ENCODE peak calls at places on chromosomes 7 and 10, in five cellular contexts. One of them, this sample, is unnamed.

GRCh38 chr10:15461353-15462108 is 90.4 kb upstream of the FAM171A1 start:
- DNase-seq in stimulated activated CD8-positive, alpha-beta memory T cell treated with anti-CD3 and anti-CD28 coated beads, Interleukin-2, amount 100 ng/mL, for 48 hours: no peak
- DNase-seq in foreskin melanocyte: peak; percentile 13
- DNase-seq in right atrium auricular region: no peak
- DNase-seq in hippocampal formation: no peak
- DNase-seq in this sample: peak; percentile 1

GRCh38 chr7:155644971-155645509 is 579 bp downstream of the RBM33 start:
- DNase-seq in stimulated activated CD8-positive, alpha-beta memory T cell treated with anti-CD3 and anti-CD28 coated beads, Interleukin-2, amount 100 ng/mL, for 48 hours: peak; percentile 14
- DNase-seq in foreskin melanocyte: no peak
- DNase-seq in right atrium auricular region: no peak
- DNase-seq in hippocampal formation: no peak
- DNase-seq in this sample: peak; percentile 76

GRCh38 chr10:34850036-34850435 is 34.9 kb upstream of the PARD3 start:
- DNase-seq in stimulated activated CD8-positive, alpha-beta memory T cell treated with anti-CD3 and anti-CD28 coated beads, Interleukin-2, amount 100 ng/mL, for 48 hours: no peak
- DNase-seq in foreskin melanocyte: no peak
- DNase-seq in right atrium auricular region: no peak
- DNase-seq in hippocampal formation: no peak
- DNase-seq in this sample: no peak

GRCh38 chr7:41029072-41029492 is 673.8 kb downstream of the INHBA start:
- DNase-seq in stimulated activated CD8-positive, alpha-beta memory T cell treated with anti-CD3 and anti-CD28 coated beads, Interleukin-2, amount 100 ng/mL, for 48 hours: no peak
- DNase-seq in foreskin melanocyte: no peak
- DNase-seq in right atrium auricular region: no peak
- DNase-seq in hippocampal formation: no peak
- DNase-seq in this sample: no peak

GRCh38 chr7:100568936-100569844 is 4.5 kb downstream of the SAP25 start:
- DNase-seq in stimulated activated CD8-positive, alpha-beta memory T cell treated with anti-CD3 and anti-CD28 coated beads, Interleukin-2, amount 100 ng/mL, for 48 hours: peak; percentile 47
- DNase-seq in foreskin melanocyte: no peak
- DNase-seq in right atrium auricular region: peak; percentile 72
- DNase-seq in hippocampal formation: peak; percentile 40
- DNase-seq in this sample: peak; percentile 92

GRCh38 chr10:129905553-129905952 is 58.5 kb downstream of the EBF3 start:
- DNase-seq in stimulated activated CD8-positive, alpha-beta memory T cell treated with anti-CD3 and anti-CD28 coated beads, Interleukin-2, amount 100 ng/mL, for 48 hours: no peak
- DNase-seq in foreskin melanocyte: no peak
- DNase-seq in right atrium auricular region: no peak
- DNase-seq in hippocampal formation: no peak
- DNase-seq in this sample: no peak

GRCh38 chr10:60662917-60663614 is 115.2 kb upstream of the CDK1 start:
- DNase-seq in stimulated activated CD8-positive, alpha-beta memory T cell treated with anti-CD3 and anti-CD28 coated beads, Interleukin-2, amount 100 ng/mL, for 48 hours: no peak
- DNase-seq in foreskin melanocyte: no peak
- DNase-seq in right atrium auricular region: no peak
- DNase-seq in hippocampal formation: no peak
- DNase-seq in this sample: peak; percentile 18

GRCh38 chr7:115102738-115103137 is 180.8 kb downstream of the MDFIC start:
- DNase-seq in stimulated activated CD8-positive, alpha-beta memory T cell treated with anti-CD3 and anti-CD28 coated beads, Interleukin-2, amount 100 ng/mL, for 48 hours: no peak
- DNase-seq in foreskin melanocyte: no peak
- DNase-seq in right atrium auricular region: no peak
- DNase-seq in hippocampal formation: no peak
- DNase-seq in this sample: no peak

GRCh38 chr7:95843286-95843685 is 70.9 kb downstream of the DYNC1I1 start:
- DNase-seq in stimulated activated CD8-positive, alpha-beta memory T cell treated with anti-CD3 and anti-CD28 coated beads, Interleukin-2, amount 100 ng/mL, for 48 hours: no peak
- DNase-seq in foreskin melanocyte: no peak
- DNase-seq in right atrium auricular region: no peak
- DNase-seq in hippocampal formation: no peak
- DNase-seq in this sample: peak; percentile 23

GRCh38 chr10:77849039-77849664 is 77.4 kb downstream of the DLG5 start:
- DNase-seq in stimulated activated CD8-positive, alpha-beta memory T cell treated with anti-CD3 and anti-CD28 coated beads, Interleukin-2, amount 100 ng/mL, for 48 hours: no peak
- DNase-seq in foreskin melanocyte: peak; percentile 5
- DNase-seq in right atrium auricular region: no peak
- DNase-seq in hippocampal formation: no peak
- DNase-seq in this sample: peak; percentile 22

GRCh38 chr7:128409435-128410091 is at the start of gene IMPDH1:
- DNase-seq in stimulated activated CD8-positive, alpha-beta memory T cell treated with anti-CD3 and anti-CD28 coated beads, Interleukin-2, amount 100 ng/mL, for 48 hours: peak; percentile 81
- DNase-seq in foreskin melanocyte: no peak
- DNase-seq in right atrium auricular region: peak; percentile 86
- DNase-seq in hippocampal formation: peak; percentile 69
- DNase-seq in this sample: peak; percentile 94

GRCh38 chr7:70334883-70335282 is 736.6 kb downstream of the AUTS2 start:
- DNase-seq in stimulated activated CD8-positive, alpha-beta memory T cell treated with anti-CD3 and anti-CD28 coated beads, Interleukin-2, amount 100 ng/mL, for 48 hours: no peak
- DNase-seq in foreskin melanocyte: no peak
- DNase-seq in right atrium auricular region: no peak
- DNase-seq in hippocampal formation: no peak
- DNase-seq in this sample: no peak

GRCh38 chr7:113113912-113114311 is 4.4 kb downstream of the SMIM30 start:
- DNase-seq in stimulated activated CD8-positive, alpha-beta memory T cell treated with anti-CD3 and anti-CD28 coated beads, Interleukin-2, amount 100 ng/mL, for 48 hours: no peak
- DNase-seq in foreskin melanocyte: no peak
- DNase-seq in right atrium auricular region: no peak
- DNase-seq in hippocampal formation: no peak
- DNase-seq in this sample: peak; percentile 39

GRCh38 chr10:129764011-129764900 is 199.8 kb downstream of the EBF3 start:
- DNase-seq in stimulated activated CD8-positive, alpha-beta memory T cell treated with anti-CD3 and anti-CD28 coated beads, Interleukin-2, amount 100 ng/mL, for 48 hours: no peak
- DNase-seq in foreskin melanocyte: no peak
- DNase-seq in right atrium auricular region: peak; percentile 23
- DNase-seq in hippocampal formation: no peak
- DNase-seq in this sample: no peak

GRCh38 chr10:124294811-124295770 is 123.6 kb downstream of the OAT start:
- DNase-seq in stimulated activated CD8-positive, alpha-beta memory T cell treated with anti-CD3 and anti-CD28 coated beads, Interleukin-2, amount 100 ng/mL, for 48 hours: no peak
- DNase-seq in foreskin melanocyte: no peak
- DNase-seq in right atrium auricular region: no peak
- DNase-seq in hippocampal formation: no peak
- DNase-seq in this sample: no peak

GRCh38 chr7:100887186-100887954 is 2.1 kb downstream of the UFSP1 start:
- DNase-seq in stimulated activated CD8-positive, alpha-beta memory T cell treated with anti-CD3 and anti-CD28 coated beads, Interleukin-2, amount 100 ng/mL, for 48 hours: no peak
- DNase-seq in foreskin melanocyte: no peak
- DNase-seq in right atrium auricular region: no peak
- DNase-seq in hippocampal formation: no peak
- DNase-seq in this sample: peak; percentile 98

GRCh38 chr7:51135576-51135975 is 181.0 kb downstream of the COBL start:
- DNase-seq in stimulated activated CD8-positive, alpha-beta memory T cell treated with anti-CD3 and anti-CD28 coated beads, Interleukin-2, amount 100 ng/mL, for 48 hours: no peak
- DNase-seq in foreskin melanocyte: peak; percentile 49
- DNase-seq in right atrium auricular region: no peak
- DNase-seq in hippocampal formation: no peak
- DNase-seq in this sample: no peak

GRCh38 chr7:138738551-138739335 is 37.6 kb upstream of the SVOPL start:
- DNase-seq in stimulated activated CD8-positive, alpha-beta memory T cell treated with anti-CD3 and anti-CD28 coated beads, Interleukin-2, amount 100 ng/mL, for 48 hours: peak; percentile 72
- DNase-seq in foreskin melanocyte: peak; percentile 80
- DNase-seq in right atrium auricular region: peak; percentile 77
- DNase-seq in hippocampal formation: peak; percentile 84
- DNase-seq in this sample: peak; percentile 93

GRCh38 chr10:6591668-6592067 is 11.6 kb upstream of the PRKCQ start:
- DNase-seq in stimulated activated CD8-positive, alpha-beta memory T cell treated with anti-CD3 and anti-CD28 coated beads, Interleukin-2, amount 100 ng/mL, for 48 hours: no peak
- DNase-seq in foreskin melanocyte: no peak
- DNase-seq in right atrium auricular region: no peak
- DNase-seq in hippocampal formation: no peak
- DNase-seq in this sample: no peak

GRCh38 chr10:112983444-112984056 is 33.5 kb downstream of the TCF7L2 start:
- DNase-seq in stimulated activated CD8-positive, alpha-beta memory T cell treated with anti-CD3 and anti-CD28 coated beads, Interleukin-2, amount 100 ng/mL, for 48 hours: no peak
- DNase-seq in foreskin melanocyte: no peak
- DNase-seq in right atrium auricular region: no peak
- DNase-seq in hippocampal formation: no peak
- DNase-seq in this sample: no peak

GRCh38 chr10:130110236-130111114 is at the start of gene C10orf143:
- DNase-seq in stimulated activated CD8-positive, alpha-beta memory T cell treated with anti-CD3 and anti-CD28 coated beads, Interleukin-2, amount 100 ng/mL, for 48 hours: peak; percentile 94
- DNase-seq in foreskin melanocyte: peak; percentile 97
- DNase-seq in right atrium auricular region: peak; percentile 98
- DNase-seq in hippocampal formation: peak; percentile 96
- DNase-seq in this sample: peak; percentile 98